ENCODE peak calls at places on chromosomes 6 and 20, in eight cellular contexts. O is CD8-positive, alpha-beta T cell; B is colonic mucosa; U is AG04450; Q is left ventricle myocardium inferior; D is cardiac muscle cell; Z is HCT116; P is GM06990. J is an unnamed sample.

GRCh38 chr20:13105071-13105470 is 96.3 kb downstream of the SPTLC3 start:
- DNase-seq in O (no peak), Q (no peak), B (no peak), U (no peak), P (no peak), D (no peak), Z (no peak), J (no peak)

GRCh38 chr20:32470940-32471339 is 112.8 kb downstream of the ASXL1 start:
- DNase-seq in Z (no peak), P (no peak), D (no peak), U (no peak), B (no peak), O (no peak), Q (no peak), J (no peak)

GRCh38 chr6:36867471-36868224 is 7.0 kb downstream of the PPIL1 start:
- DNase-seq in Z (no peak), B (no peak), D (peak), P (no peak), U (no peak), O (no peak), Q (peak), J (no peak)

GRCh38 chr6:113562248-113562647 is 294.9 kb upstream of the MARCKS start:
- DNase-seq in B (no peak), O (no peak), Q (no peak), Z (no peak), D (no peak), P (no peak), U (no peak), J (no peak)

GRCh38 chr6:10338151-10338550 is 76.7 kb downstream of the TFAP2A start:
- DNase-seq in P (no peak), B (no peak), O (no peak), Z (no peak), Q (no peak), U (no peak), D (no peak), J (no peak)

GRCh38 chr20:63698739-63699465 is 2.5 kb downstream of the TNFRSF6B start:
- DNase-seq in Z (peak), P (peak), U (peak), B (no peak), D (no peak), O (no peak), Q (no peak), J (peak)

GRCh38 chr6:154462425-154462824 is 48.1 kb downstream of the CNKSR3 start:
- DNase-seq in O (no peak), Z (no peak), Q (no peak), P (no peak), B (no peak), D (no peak), U (no peak), J (no peak)

GRCh38 chr20:63572788-63573738 is 976 bp downstream of the HELZ2 start:
- DNase-seq in B (no peak), Q (no peak), D (no peak), O (no peak), Z (no peak), U (no peak), P (no peak), J (no peak)

GRCh38 chr6:151948007-151948745 is 140.7 kb downstream of the ESR1 start:
- DNase-seq in B (no peak), O (no peak), D (no peak), U (no peak), Z (no peak), Q (no peak), P (peak), J (peak)

GRCh38 chr6:137165375-137166246 is 7.8 kb downstream of the IL22RA2 start:
- DNase-seq in Z (peak), D (no peak), O (no peak), P (peak), U (no peak), Q (no peak), B (peak), J (peak)

GRCh38 chr20:62219992-62220665 is at the start of gene HRH3:
- DNase-seq in U (no peak), Z (no peak), P (no peak), Q (no peak), D (peak), O (no peak), B (no peak), J (no peak)

GRCh38 chr6:11766056-11766455 is 12.5 kb downstream of the ADTRP start:
- DNase-seq in P (no peak), B (no peak), Q (no peak), Z (no peak), O (no peak), D (no peak), U (no peak), J (peak)

GRCh38 chr20:61757678-61758555 is 307.8 kb downstream of the TAF4 start:
- DNase-seq in B (no peak), D (no peak), O (no peak), U (no peak), P (no peak), Q (no peak), Z (no peak), J (no peak)

GRCh38 chr20:19269737-19270325 is 57.4 kb downstream of the SLC24A3 start:
- DNase-seq in P (no peak), Z (no peak), O (no peak), D (no peak), B (no peak), Q (no peak), U (no peak), J (no peak)

GRCh38 chr6:43749461-43749860 is 20.6 kb upstream of the VEGFA start:
- DNase-seq in Z (no peak), Q (no peak), D (no peak), P (no peak), O (no peak), U (no peak), B (no peak), J (no peak)

GRCh38 chr20:51688600-51688999 is 79.6 kb downstream of the ATP9A start:
- DNase-seq in U (no peak), D (no peak), O (no peak), P (no peak), Z (no peak), B (no peak), Q (no peak), J (no peak)

GRCh38 chr6:37366910-37367309 is 13.1 kb downstream of the RNF8 start:
- DNase-seq in Z (no peak), P (no peak), O (no peak), D (no peak), B (no peak), Q (no peak), U (no peak), J (no peak)

GRCh38 chr6:151870375-151870774 is 62.9 kb downstream of the ESR1 start:
- DNase-seq in U (no peak), O (no peak), P (no peak), Q (no peak), D (no peak), Z (no peak), B (no peak), J (peak)

GRCh38 chr20:32116079-32116521 is 6.6 kb downstream of the TM9SF4 start:
- DNase-seq in Z (no peak), D (no peak), O (no peak), B (no peak), Q (no peak), P (no peak), U (no peak), J (no peak)

GRCh38 chr6:29986199-29986598 is 43.9 kb downstream of the HLA-A start:
- DNase-seq in O (no peak), D (no peak), Q (no peak), Z (no peak), P (no peak), B (no peak), U (no peak), J (no peak)

GRCh38 chr20:31710423-31711250 is 12.0 kb downstream of the BCL2L1 start:
- DNase-seq in P (no peak), B (no peak), O (no peak), D (no peak), Z (no peak), Q (peak), U (no peak), J (no peak)

GRCh38 chr20:25549172-25549865 is 36.0 kb downstream of the NINL start:
- DNase-seq in O (no peak), P (no peak), Z (no peak), D (no peak), B (no peak), U (no peak), Q (no peak), J (peak)

GRCh38 chr6:152273638-152274037 is 363.5 kb downstream of the SYNE1 start:
- DNase-seq in Z (no peak), Q (no peak), U (no peak), O (no peak), P (no peak), D (no peak), B (no peak), J (peak)

GRCh38 chr6:107116328-107116892 is 1.1 kb upstream of the BEND3 start:
- DNase-seq in D (peak), O (no peak), Z (no peak), B (peak), P (no peak), U (no peak), Q (no peak), J (no peak)

GRCh38 chr6:170083236-170084051 is 207.4 kb downstream of the DLL1 start:
- DNase-seq in Q (peak), B (no peak), D (no peak), Z (no peak), P (no peak), O (no peak), U (no peak), J (no peak)

GRCh38 chr6:107717781-107718180 is 106.3 kb downstream of the SCML4 start:
- DNase-seq in D (no peak), P (no peak), B (no peak), Q (no peak), Z (no peak), O (no peak), U (no peak), J (no peak)

GRCh38 chr6:117266267-117266797 is 974 bp downstream of the VGLL2 start:
- DNase-seq in U (no peak), O (no peak), P (no peak), B (no peak), Z (no peak), D (no peak), Q (no peak), J (no peak)
- H3K4me3 ChIP-seq in U (no peak), O (no peak), P (peak), B (no peak), Z (no peak), D (peak), Q (peak), J (peak)

GRCh38 chr6:142756215-142756630 is 188.8 kb downstream of the HIVEP2 start:
- DNase-seq in P (no peak), D (peak), Z (peak), O (no peak), U (no peak), B (no peak), Q (no peak), J (peak)
- TF ChIP-seq CTCF in P (no peak), D (peak), Z (no peak), O (no peak), U (no peak), B (no peak), Q (no peak), J (no peak)

DNA sequence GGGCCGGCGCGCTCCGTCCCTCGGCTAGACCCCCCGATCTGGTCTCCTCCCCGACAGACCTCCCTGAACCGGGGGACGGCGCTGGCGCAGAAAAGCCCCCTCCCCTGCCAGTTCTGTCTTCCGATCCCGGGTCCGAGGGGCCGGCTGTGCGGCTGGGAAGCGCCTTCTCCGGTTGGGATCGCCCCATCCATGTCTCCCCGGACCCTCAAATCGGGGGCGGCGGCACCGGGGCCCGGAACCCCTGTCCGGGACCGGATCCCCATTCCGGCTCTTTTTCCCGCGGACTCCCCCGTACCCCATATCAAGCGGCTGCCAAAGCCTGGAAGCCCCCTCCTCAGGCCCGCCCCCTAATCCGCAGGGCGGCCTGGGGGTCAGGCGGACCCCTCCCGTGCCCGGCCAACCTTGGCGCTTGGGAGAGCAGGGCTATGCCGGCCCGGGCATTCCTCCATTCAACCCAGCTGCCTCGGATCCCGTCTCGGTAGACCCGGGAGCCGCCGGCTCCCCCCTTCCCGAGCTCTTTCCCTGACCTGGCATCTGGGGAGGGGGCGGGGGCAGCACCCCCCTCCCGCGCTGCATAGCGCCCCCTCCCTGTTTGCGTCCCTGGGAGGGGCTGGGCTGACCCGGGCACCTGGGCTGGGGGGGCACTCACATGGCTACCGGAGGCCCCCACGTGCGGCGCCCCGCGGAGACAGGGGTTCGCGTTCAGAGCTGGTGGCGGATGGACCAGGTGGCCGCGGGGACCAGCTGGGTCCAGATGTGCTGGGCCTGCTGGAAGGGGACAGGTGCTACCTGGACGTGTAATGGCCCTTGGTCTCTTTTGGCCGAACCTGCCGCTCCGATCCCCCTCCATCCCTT is 645 bp downstream of the DLGAP4 start:
- DNase-seq in P (no peak), B (no peak), Q (no peak), D (no peak), O (no peak), Z (no peak), U (no peak), J (no peak)
- H3K4me3 ChIP-seq in P (no peak), B (no peak), Q (peak), D (peak), O (no peak), Z (no peak), U (no peak), J (no peak)

GRCh38 chr6:1551236-1551635 is 58.5 kb upstream of the FOXC1 start:
- DNase-seq in D (no peak), B (no peak), Z (no peak), O (no peak), Q (no peak), U (no peak), P (no peak), J (no peak)

GRCh38 chr6:1554241-1554880 is 55.4 kb upstream of the FOXC1 start:
- DNase-seq in B (no peak), P (no peak), O (no peak), U (no peak), Q (no peak), D (no peak), Z (no peak), J (no peak)

GRCh38 chr6:1553562-1554088 is 56.1 kb upstream of the FOXC1 start:
- DNase-seq in Q (no peak), Z (no peak), D (no peak), B (no peak), O (no peak), P (no peak), U (no peak), J (no peak)

GRCh38 chr6:1554881-1555569 is 54.7 kb upstream of the FOXC1 start:
- DNase-seq in D (peak), U (no peak), Q (peak), P (no peak), Z (no peak), B (peak), O (peak), J (peak)

DNA sequence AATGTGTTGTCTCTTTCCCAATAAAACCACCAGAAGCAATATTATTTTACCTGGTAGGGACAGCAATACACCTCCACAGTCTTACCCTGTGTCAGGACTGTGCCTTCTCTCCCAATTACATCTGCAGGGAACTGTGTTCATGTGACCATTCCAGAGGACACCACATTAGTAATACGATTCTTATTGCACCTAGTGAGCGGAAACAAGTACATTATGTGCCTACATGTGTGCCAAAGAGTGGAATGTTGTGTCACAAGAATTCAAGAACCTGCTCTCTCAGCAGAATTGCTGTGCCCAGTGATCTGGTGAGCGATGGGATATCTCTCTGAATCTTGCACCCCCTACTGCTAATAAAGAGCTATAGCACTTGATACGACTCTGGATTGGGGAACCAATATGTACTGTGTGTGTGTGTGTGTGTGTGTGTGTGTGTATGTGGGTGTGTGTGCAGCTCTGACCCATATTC is 57.4 kb upstream of the FOXC1 start:
- DNase-seq in Z (peak), O (no peak), P (no peak), Q (no peak), D (no peak), B (no peak), U (no peak), J (peak)
- TF ChIP-seq CTCF in Z (peak), O (no peak), P (peak), Q (peak), D (peak), B (peak), U (peak), J (peak)

J was measured in fibroblast of the aortic adventitia.